ENCODE peak calls at places on chromosomes 1 and 21, in eight cellular contexts. I, S, T, L, U, O, Z and K are unnamed samples.

GRCh38 chr1:27959792-27960603 is at the start of gene XKR8:
- DNase-seq in U (peak), T (peak), I (peak), O (peak), L (peak), S (peak), Z (peak), K (peak)

GRCh38 chr1:99589186-99589636 is 56.7 kb upstream of the PALMD start:
- DNase-seq in T (no peak), O (no peak), I (no peak), U (no peak), Z (no peak), L (no peak), S (no peak), K (no peak)

GRCh38 chr1:205235921-205236320 is 8.2 kb downstream of the TMCC2 start:
- DNase-seq in U (no peak), L (no peak), S (no peak), Z (no peak), O (no peak), T (no peak), I (no peak), K (no peak)

GRCh38 chr1:185835191-185835590 is 101.0 kb downstream of the HMCN1 start:
- DNase-seq in Z (no peak), T (no peak), O (no peak), S (no peak), U (no peak), L (no peak), I (no peak), K (no peak)

GRCh38 chr1:81811757-81812371 is 11.1 kb downstream of the ADGRL2 start:
- DNase-seq in O (no peak), S (no peak), T (no peak), I (no peak), L (no peak), Z (no peak), U (no peak), K (peak)

GRCh38 chr1:184002071-184002470 is 35.5 kb downstream of the COLGALT2 start:
- DNase-seq in L (no peak), I (no peak), U (peak), S (no peak), T (peak), O (no peak), Z (peak), K (peak)

GRCh38 chr1:60697204-60697994 is 385.0 kb upstream of the NFIA start:
- DNase-seq in U (no peak), I (no peak), Z (peak), S (no peak), L (no peak), O (no peak), T (no peak), K (no peak)

GRCh38 chr1:229169399-229169798 is 101.5 kb upstream of the RAB4A start:
- DNase-seq in L (no peak), T (no peak), S (no peak), U (no peak), I (no peak), O (no peak), Z (no peak), K (peak)

GRCh38 chr1:27306892-27307850 is 14.8 kb upstream of the TMEM222 start:
- DNase-seq in S (no peak), U (no peak), O (no peak), Z (no peak), L (no peak), I (no peak), T (peak), K (no peak)

GRCh38 chr1:161763522-161764098 is 2.5 kb upstream of the ATF6 start:
- DNase-seq in U (no peak), T (peak), L (no peak), O (no peak), I (no peak), S (peak), Z (no peak), K (no peak)

GRCh38 chr1:37430074-37430985 is 44.0 kb upstream of the ZC3H12A start:
- DNase-seq in I (no peak), U (no peak), T (no peak), S (no peak), L (no peak), O (no peak), Z (no peak), K (no peak)

GRCh38 chr1:3787745-3788605 is 8.3 kb downstream of the LRRC47 start:
- DNase-seq in S (no peak), U (no peak), L (no peak), T (no peak), Z (no peak), I (no peak), O (peak), K (no peak)

GRCh38 chr21:38725196-38726157 is 80.3 kb upstream of the ETS2 start:
- DNase-seq in O (no peak), T (no peak), U (no peak), I (no peak), Z (no peak), L (no peak), S (no peak), K (no peak)

GRCh38 chr1:21909286-21909759 is 27.8 kb downstream of the HSPG2 start:
- DNase-seq in L (no peak), T (no peak), S (no peak), Z (peak), O (no peak), U (no peak), I (peak), K (peak)

GRCh38 chr1:235902638-235903542 is 36.2 kb upstream of the LYST start:
- DNase-seq in O (no peak), U (peak), T (no peak), L (no peak), Z (peak), I (no peak), S (no peak), K (peak)

GRCh38 chr1:61749574-61749973 is 7.3 kb downstream of the PATJ start:
- DNase-seq in T (no peak), U (no peak), S (no peak), L (no peak), Z (no peak), I (no peak), O (no peak), K (no peak)

GRCh38 chr21:46083271-46084040 is 14.5 kb upstream of the COL6A2 start:
- DNase-seq in U (peak), S (no peak), Z (no peak), T (no peak), L (no peak), O (no peak), I (peak), K (no peak)

GRCh38 chr1:244830639-244831038 is 4.8 kb upstream of the COX20 start:
- DNase-seq in S (no peak), T (no peak), O (no peak), I (no peak), L (no peak), U (no peak), Z (no peak), K (peak)

GRCh38 chr1:53539711-53540603 is 80.8 kb downstream of the DMRTB1 start:
- DNase-seq in O (no peak), U (no peak), Z (no peak), T (peak), L (no peak), S (no peak), I (peak), K (no peak)

GRCh38 chr1:19925342-19926070 is 2.1 kb upstream of the PLA2G2E start:
- DNase-seq in U (no peak), Z (no peak), L (no peak), T (no peak), I (no peak), O (no peak), S (no peak), K (no peak)

GRCh38 chr1:66351474-66351873 is 182.5 kb upstream of the SGIP1 start:
- DNase-seq in O (no peak), T (no peak), Z (peak), S (peak), U (no peak), L (no peak), I (no peak), K (peak)

GRCh38 chr1:6251233-6251632 is 7.3 kb downstream of the HES3 start:
- DNase-seq in U (no peak), I (peak), T (no peak), Z (no peak), L (no peak), S (no peak), O (no peak), K (no peak)

GRCh38 chr1:237012361-237012760 is 8.1 kb upstream of the MT1HL1 start:
- DNase-seq in L (no peak), I (no peak), U (no peak), S (no peak), O (no peak), T (no peak), Z (no peak), K (no peak)

GRCh38 chr1:204194771-204195170 is 1.5 kb downstream of the KISS1 start:
- DNase-seq in I (no peak), U (no peak), T (no peak), L (no peak), Z (no peak), O (no peak), S (no peak), K (no peak)

GRCh38 chr21:37028579-37028978 is 22.1 kb downstream of the RIPPLY3 start:
- DNase-seq in U (no peak), I (no peak), T (no peak), O (no peak), S (no peak), L (no peak), Z (peak), K (peak)

GRCh38 chr21:45467221-45467779 is 62.3 kb downstream of the COL18A1 start:
- DNase-seq in O (peak), L (peak), I (peak), T (no peak), Z (no peak), U (no peak), S (no peak), K (no peak)

GRCh38 chr1:33641099-33641830 is 168.8 kb downstream of the ZSCAN20 start:
- DNase-seq in I (no peak), O (no peak), Z (peak), T (peak), U (no peak), S (peak), L (no peak), K (peak)

GRCh38 chr21:14084068-14084501 is 126.7 kb downstream of the LIPI start:
- DNase-seq in T (no peak), S (no peak), U (no peak), I (no peak), Z (no peak), O (no peak), L (no peak), K (no peak)

GRCh38 chr1:67889940-67890567 is 56.8 kb upstream of the GNG12 start:
- DNase-seq in O (no peak), S (peak), Z (peak), I (no peak), U (no peak), T (no peak), L (no peak), K (peak)

GRCh38 chr1:119747451-119747850 is 21.3 kb downstream of the HMGCS2 start:
- DNase-seq in L (no peak), Z (peak), O (no peak), S (no peak), U (no peak), I (no peak), T (peak), K (no peak)

GRCh38 chr1:46488343-46489168 is 1.1 kb upstream of the DMBX1 start:
- DNase-seq in O (no peak), U (no peak), Z (peak), T (peak), L (no peak), I (no peak), S (no peak), K (peak)

GRCh38 chr1:150807674-150808073 is 386 bp downstream of the CTSK start:
- DNase-seq in U (no peak), Z (no peak), T (no peak), L (no peak), I (no peak), S (no peak), O (no peak), K (peak)

GRCh38 chr1:150809651-150810050 is 1.6 kb upstream of the CTSK start:
- DNase-seq in U (no peak), S (no peak), L (no peak), T (no peak), O (no peak), Z (no peak), I (no peak), K (no peak)

GRCh38 chr1:150807257-150807637 is 813 bp downstream of the CTSK start:
- DNase-seq in U (no peak), T (no peak), O (no peak), I (no peak), L (no peak), S (no peak), Z (no peak), K (peak)

GRCh38 chr1:150808851-150809250 is 791 bp upstream of the CTSK start:
- DNase-seq in L (no peak), T (no peak), O (no peak), I (no peak), Z (no peak), S (no peak), U (no peak), K (no peak)

GRCh38 chr1:150808134-150808533 is at the start of gene CTSK:
- DNase-seq in Z (no peak), O (no peak), I (no peak), L (no peak), T (no peak), S (no peak), U (peak), K (peak)
- H3K4me3 ChIP-seq in Z (peak), O (peak), I (peak), L (peak), T (no peak), S (no peak), U (peak), K (peak)

GRCh38 chr21:18026359-18026758 is 207.2 kb upstream of the C21orf91 start:
- DNase-seq in I (no peak), T (no peak), U (no peak), O (no peak), Z (no peak), L (no peak), S (no peak), K (no peak)

DNA sequence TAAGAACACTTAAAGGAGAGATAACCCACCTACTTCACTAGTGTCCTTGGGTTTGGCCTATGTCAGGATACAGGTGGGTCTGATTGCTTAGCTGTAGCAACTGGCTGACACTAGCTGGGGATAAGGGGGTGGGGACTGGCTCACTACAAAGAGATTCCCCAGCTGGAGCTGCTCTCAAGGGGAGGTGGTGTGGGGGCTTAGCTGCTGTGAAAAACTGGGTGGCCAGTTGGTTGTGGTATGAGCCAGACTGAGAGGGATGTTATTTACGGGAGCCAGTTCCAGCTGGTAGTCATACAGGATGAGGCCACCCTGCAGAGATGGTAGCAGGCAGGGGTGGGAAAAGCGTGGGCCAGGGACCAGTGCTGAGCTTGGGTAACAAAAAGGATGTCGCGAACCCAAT is 203.9 kb upstream of the C21orf91 start:
- DNase-seq in S (no peak), L (no peak), I (no peak), O (no peak), U (no peak), Z (no peak), T (peak), K (no peak)
- TF ChIP-seq CTCF in S (no peak), L (no peak), I (no peak), O (no peak), U (no peak), Z (no peak), T (no peak), K (no peak)

GRCh38 chr1:111474106-111474505 is 322 bp downstream of the C1orf162 start:
- DNase-seq in O (no peak), Z (peak), L (no peak), S (no peak), T (no peak), U (no peak), I (no peak), K (peak)
- H3K4me3 ChIP-seq in O (peak), Z (no peak), L (peak), S (no peak), T (no peak), U (no peak), I (peak), K (no peak)

DNA sequence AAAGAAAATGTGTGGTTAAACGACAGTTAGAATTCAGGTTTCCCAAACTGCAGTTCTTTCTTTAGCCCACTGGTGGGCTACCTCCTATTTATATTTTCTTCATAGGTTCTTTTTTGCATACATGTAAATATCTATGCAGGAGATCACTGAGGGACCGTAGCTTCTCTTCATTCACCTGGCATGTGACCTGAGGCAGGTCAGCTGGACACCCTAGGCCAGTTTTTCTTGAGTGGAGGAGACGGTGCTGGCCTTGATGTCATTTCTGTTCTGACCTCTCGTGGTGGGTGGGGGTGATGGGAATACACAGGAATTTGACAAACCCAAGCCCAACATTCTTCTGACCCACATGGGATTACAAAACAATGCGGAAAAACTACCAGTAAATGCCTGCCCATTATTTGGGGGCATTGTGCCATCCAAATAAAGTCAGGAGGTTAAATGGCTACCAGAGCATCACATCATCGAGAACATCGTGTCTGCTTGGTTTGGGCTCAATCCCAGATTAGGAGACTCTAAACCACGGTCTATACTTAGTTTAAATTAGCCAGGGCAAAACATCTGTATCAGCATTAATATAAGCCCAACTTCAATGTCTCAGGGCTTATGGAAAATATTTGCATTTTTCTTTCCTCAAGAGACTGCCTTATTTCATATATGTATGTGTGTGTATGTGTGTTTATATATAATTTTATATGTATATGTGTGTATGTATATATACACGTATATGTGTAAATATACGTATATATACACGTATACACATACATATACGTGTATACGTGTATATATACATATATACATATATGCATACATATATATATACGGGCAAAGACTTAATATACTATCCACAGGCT is 7.4 kb upstream of the IRF2BP2 start:
- DNase-seq in I (no peak), O (no peak), U (no peak), T (no peak), S (no peak), L (no peak), Z (peak), K (peak)
- TF ChIP-seq CTCF in I (no peak), O (no peak), U (peak), T (peak), S (no peak), L (no peak), Z (peak), K (peak)

GRCh38 chr1:172145656-172146055 is 274.8 kb upstream of the C1orf105 start:
- DNase-seq in I (no peak), L (no peak), S (no peak), Z (no peak), T (no peak), O (no peak), U (no peak), K (no peak)
- H3K4me3 ChIP-seq in I (peak), L (peak), S (no peak), Z (peak), T (no peak), O (no peak), U (peak), K (peak)

GRCh38 chr1:225259542-225259941 is 168.3 kb downstream of the LBR start:
- DNase-seq in S (no peak), U (no peak), T (no peak), Z (no peak), L (no peak), O (no peak), I (no peak), K (no peak)
- TF ChIP-seq CTCF in S (no peak), U (no peak), T (no peak), Z (no peak), L (no peak), O (no peak), I (no peak), K (no peak)

GRCh38 chr1:43836267-43836951 is 97.2 kb upstream of the ARTN start:
- DNase-seq in L (peak), T (no peak), U (no peak), Z (no peak), I (peak), O (peak), S (peak), K (no peak)
- H3K4me3 ChIP-seq in L (no peak), T (no peak), U (no peak), Z (no peak), I (no peak), O (no peak), S (no peak), K (no peak)

DNA sequence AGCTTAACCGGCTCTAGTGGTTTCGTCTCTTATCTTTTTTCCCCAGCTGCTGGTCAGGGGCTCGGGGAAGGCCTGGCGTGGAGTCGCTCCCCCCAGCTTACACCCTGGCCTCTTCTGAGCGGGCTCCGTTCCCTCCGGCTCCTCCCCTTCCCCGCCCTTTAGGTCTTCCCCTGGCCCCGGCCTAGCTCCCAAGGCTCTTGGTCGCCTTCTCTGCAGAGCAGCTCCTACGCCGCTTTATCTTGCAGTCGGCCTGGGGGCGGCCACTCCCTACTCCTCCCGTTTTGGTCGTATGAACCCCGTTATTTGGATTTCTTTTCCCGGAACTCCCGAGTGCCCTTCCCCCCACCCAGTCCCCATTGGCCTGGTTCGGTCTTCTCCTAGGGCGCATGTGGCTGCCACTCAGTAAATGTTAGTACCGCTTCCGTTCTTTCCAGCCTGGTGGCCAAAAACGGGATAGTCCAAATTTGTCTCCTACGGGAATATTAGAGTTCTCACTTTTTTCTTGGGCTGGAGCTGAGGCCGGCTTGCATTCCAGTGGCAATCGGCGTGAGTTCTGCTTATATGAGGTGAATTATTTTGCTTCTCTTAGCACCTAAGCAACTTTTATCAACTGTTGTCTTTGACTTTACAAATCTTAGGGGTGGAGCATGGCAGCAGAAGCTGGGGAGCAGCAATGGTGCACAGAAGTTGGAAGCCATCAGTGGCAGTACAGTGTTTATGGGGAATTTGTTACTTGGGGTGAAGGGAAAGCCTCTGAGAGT is 474 bp downstream of the THRAP3 start:
- DNase-seq in T (peak), U (no peak), O (peak), S (no peak), I (no peak), Z (peak), L (no peak), K (peak)
- TF ChIP-seq CTCF in T (peak), U (peak), O (peak), S (peak), I (peak), Z (peak), L (peak), K (peak)